ENCODE peak calls at places on chromosomes 1 and 21, in seven cellular contexts. G, F, O, A, E, X and B are unnamed samples.

GRCh38 chr1:158045639-158046038 is 52.2 kb downstream of the KIRREL1 start:
- DNase-seq in G (no peak), X (peak; percentile 72), A (no peak), F (peak; percentile 27), E (no peak), O (no peak), B (no peak)

GRCh38 chr1:153312569-153313186 is at the start of gene PGLYRP3:
- DNase-seq in A (no peak), X (no peak), F (no peak), G (no peak), O (no peak), E (no peak), B (peak; percentile 74)

GRCh38 chr1:168391759-168392681 is 111.3 kb downstream of the TBX19 start:
- DNase-seq in G (no peak), X (no peak), F (no peak), A (no peak), O (peak; percentile 48), E (no peak), B (peak; percentile 73)

GRCh38 chr1:96049759-96050409 is 671.7 kb upstream of the PTBP2 start:
- DNase-seq in F (no peak), G (no peak), E (no peak), X (no peak), A (no peak), O (no peak), B (peak; percentile 47)

GRCh38 chr21:46253610-46254124 is 25.1 kb upstream of the LSS start:
- DNase-seq in O (no peak), F (no peak), X (no peak), E (no peak), A (no peak), G (peak; percentile 85), B (no peak)

GRCh38 chr1:54542962-54543539 is 5.0 kb upstream of the ACOT11 start:
- DNase-seq in E (no peak), A (no peak), F (no peak), X (no peak), G (no peak), O (no peak), B (peak; percentile 36)

GRCh38 chr1:5747428-5748285 is 244.6 kb downstream of the NPHP4 start:
- DNase-seq in F (no peak), G (no peak), X (no peak), A (no peak), E (no peak), O (no peak), B (no peak)

GRCh38 chr1:14850563-14850962 is 252.1 kb downstream of the KAZN start:
- DNase-seq in X (peak; percentile 30), G (peak; percentile 34), F (no peak), A (no peak), O (peak; percentile 20), E (no peak), B (no peak)

GRCh38 chr1:39105061-39105840 is 79.1 kb downstream of the NDUFS5 start:
- DNase-seq in F (no peak), A (no peak), O (peak; percentile 62), E (peak; percentile 82), X (no peak), G (peak; percentile 76), B (peak; percentile 84)

GRCh38 chr1:58566339-58566738 is 10.7 kb downstream of the TACSTD2 start:
- DNase-seq in A (no peak), X (no peak), F (no peak), O (no peak), E (no peak), G (no peak), B (no peak)

GRCh38 chr1:44421374-44422028 is 16.4 kb downstream of the RNF220 start:
- DNase-seq in E (peak; percentile 62), X (no peak), O (no peak), G (no peak), F (no peak), A (no peak), B (peak; percentile 36)

GRCh38 chr1:18956189-18957135 is at the start of gene IFFO2:
- DNase-seq in A (peak; percentile 92), G (peak; percentile 95), O (peak; percentile 99), F (peak; percentile 61), E (peak; percentile 100), X (no peak), B (peak; percentile 94)

GRCh38 chr1:233300326-233300725 is 4.8 kb upstream of the PCNX2 start:
- DNase-seq in G (no peak), E (no peak), A (no peak), X (no peak), O (no peak), F (no peak), B (no peak)

GRCh38 chr1:119713538-119714456 is 2.1 kb downstream of the PHGDH start:
- DNase-seq in A (no peak), F (no peak), E (peak; percentile 18), O (no peak), G (no peak), X (no peak), B (no peak)

GRCh38 chr1:29260531-29260930 is 24.2 kb downstream of the PTPRU start:
- DNase-seq in F (no peak), G (no peak), X (no peak), A (no peak), O (no peak), E (no peak), B (no peak)

GRCh38 chr1:31765516-31765915 is 1.4 kb upstream of the ADGRB2 start:
- DNase-seq in F (no peak), A (no peak), X (no peak), E (no peak), O (no peak), G (no peak), B (no peak)

GRCh38 chr1:12172042-12172851 is 5.5 kb downstream of the TNFRSF1B start:
- DNase-seq in O (no peak), X (no peak), F (no peak), A (no peak), G (no peak), E (no peak), B (no peak)

GRCh38 chr21:22758478-22758877 is 1760.3 kb downstream of the NCAM2 start:
- DNase-seq in E (no peak), X (no peak), F (no peak), G (no peak), A (no peak), O (no peak), B (peak; percentile 0)

GRCh38 chr1:6484826-6485139 is 6.7 kb downstream of the PLEKHG5 start:
- DNase-seq in X (no peak), G (no peak), E (no peak), F (no peak), A (no peak), O (no peak), B (no peak)

GRCh38 chr1:240171907-240172306 is 80.2 kb downstream of the FMN2 start:
- DNase-seq in X (no peak), O (no peak), E (no peak), A (no peak), F (no peak), G (no peak), B (no peak)

GRCh38 chr1:240164742-240165141 is 73.1 kb downstream of the FMN2 start:
- DNase-seq in O (no peak), G (no peak), E (no peak), A (no peak), X (no peak), F (no peak), B (no peak)

GRCh38 chr1:240170245-240170644 is 78.6 kb downstream of the FMN2 start:
- DNase-seq in A (no peak), E (no peak), X (no peak), F (no peak), O (no peak), G (no peak), B (no peak)

GRCh38 chr1:240170806-240171205 is 79.1 kb downstream of the FMN2 start:
- DNase-seq in G (no peak), O (no peak), F (no peak), A (no peak), X (no peak), E (no peak), B (no peak)

GRCh38 chr1:240169188-240169587 is 77.5 kb downstream of the FMN2 start:
- DNase-seq in G (no peak), A (peak; percentile 28), X (no peak), E (no peak), O (peak; percentile 23), F (no peak), B (no peak)
- TF ChIP-seq CTCF in G (no peak), A (peak; percentile 48), X (peak; percentile 52), E (no peak), O (no peak), F (peak; percentile 28), B (no peak)

GRCh38 chr21:25862112-25862511 is 127.3 kb downstream of the GABPA start:
- DNase-seq in O (no peak), X (no peak), A (no peak), G (no peak), E (no peak), F (no peak), B (no peak)

GRCh38 chr21:25863747-25864146 is 129.0 kb downstream of the GABPA start:
- DNase-seq in F (no peak), X (no peak), G (no peak), E (no peak), O (no peak), A (no peak), B (no peak)

GRCh38 chr21:25859264-25859931 is 124.6 kb downstream of the GABPA start:
- DNase-seq in F (no peak), X (no peak), G (no peak), O (no peak), E (no peak), A (no peak), B (no peak)

GRCh38 chr21:25863031-25863430 is 128.3 kb downstream of the GABPA start:
- DNase-seq in E (no peak), F (no peak), A (no peak), X (no peak), G (no peak), O (no peak), B (no peak)

GRCh38 chr21:25862596-25862995 is 127.8 kb downstream of the GABPA start:
- DNase-seq in X (no peak), A (no peak), F (no peak), G (peak; percentile 69), O (no peak), E (peak; percentile 4), B (peak; percentile 66)
- TF ChIP-seq CTCF in X (peak; percentile 96), A (peak; percentile 42), F (peak; percentile 73), G (peak; percentile 87), O (peak; percentile 31), E (peak; percentile 58), B (peak; percentile 90)

GRCh38 chr1:83990734-83991133 is 8.2 kb downstream of the TTLL7 start:
- DNase-seq in A (no peak), O (no peak), E (no peak), G (no peak), F (no peak), X (no peak), B (peak; percentile 27)
- TF ChIP-seq CTCF in A (no peak), O (no peak), E (no peak), G (peak; percentile 9), F (no peak), X (peak; percentile 24), B (peak; percentile 47)

GRCh38 chr1:51344602-51345299 is 14.4 kb upstream of the TTC39A start:
- DNase-seq in O (peak; percentile 45), X (no peak), G (no peak), A (no peak), E (peak; percentile 54), F (no peak), B (no peak)
- TF ChIP-seq CTCF in O (peak; percentile 8), X (no peak), G (no peak), A (peak; percentile 33), E (no peak), F (no peak), B (no peak)

GRCh38 chr1:109806733-109807397 is 43.1 kb upstream of the EPS8L3 start:
- DNase-seq in G (no peak), A (no peak), X (no peak), E (no peak), O (no peak), F (no peak), B (no peak)
- TF ChIP-seq CTCF in G (no peak), A (no peak), X (no peak), E (no peak), O (no peak), F (no peak), B (no peak)

GRCh38 chr1:245500546-245500945 is 345.8 kb downstream of the KIF26B start:
- DNase-seq in A (no peak), O (peak; percentile 84), X (peak; percentile 58), G (no peak), F (peak; percentile 89), E (no peak), B (peak; percentile 87)
- TF ChIP-seq CTCF in A (no peak), O (no peak), X (peak; percentile 7), G (no peak), F (peak; percentile 28), E (no peak), B (peak; percentile 35)